ENCODE peak calls at places on chromosomes 11 and 22, in four cellular contexts. G, C, J and R are unnamed samples.

GRCh38 chr22:47587361-47587760 is 824.9 kb downstream of the TBC1D22A start:
- DNase-seq in G (no peak), J (no peak), C (no peak), R (no peak)

GRCh38 chr11:7690648-7691047 is 15.6 kb downstream of the OVCH2 start:
- DNase-seq in G (no peak), C (peak), J (no peak), R (no peak)

GRCh38 chr11:47566166-47566546 is 757 bp downstream of the PTPMT1 start:
- DNase-seq in C (no peak), J (no peak), G (no peak), R (no peak)

GRCh38 chr22:23772315-23773246 is at the start of gene MMP11:
- DNase-seq in G (peak), C (peak), J (no peak), R (peak)

GRCh38 chr11:68963779-68964178 is 17.0 kb downstream of the MRGPRD start:
- DNase-seq in G (no peak), J (no peak), C (peak), R (no peak)

GRCh38 chr11:117792241-117792640 is 4.8 kb downstream of the DSCAML1 start:
- DNase-seq in G (no peak), J (no peak), C (no peak), R (no peak)

GRCh38 chr11:94650756-94651155 is 83.6 kb downstream of the PIWIL4 start:
- DNase-seq in C (no peak), G (peak), J (peak), R (no peak)

GRCh38 chr11:105137286-105137685 is 2.3 kb downstream of the CARD18 start:
- DNase-seq in C (no peak), G (no peak), J (peak), R (no peak)

GRCh38 chr11:67302571-67303131 is 679 bp upstream of the SSH3 start:
- DNase-seq in G (peak), J (peak), C (no peak), R (peak)

GRCh38 chr11:9951714-9952275 is 287.9 kb downstream of the SWAP70 start:
- DNase-seq in C (no peak), J (peak), G (no peak), R (no peak)